ENCODE peak calls at places on chromosome 14, in eight cellular contexts. F is GM23338, R is LNCaP clone FGC, I is AG10803, J is BJ, P is NB4, A is astrocyte of the cerebellum, X is tibial artery. W is an unnamed sample.

GRCh38 chr14:72476657-72477499 is 417.0 kb downstream of the DPF3 start:
- DNase-seq in F (peak; percentile 11), R (peak; percentile 11), I (peak; percentile 79), J (peak; percentile 66), P (peak; percentile 86), A (peak; percentile 95), X (no peak), W (peak; percentile 31)

GRCh38 chr14:77589099-77589498 is 27.3 kb downstream of the SPTLC2 start:
- DNase-seq in F (no peak), R (no peak), I (no peak), J (no peak), P (peak; percentile 42), A (no peak), X (no peak), W (no peak)

GRCh38 chr14:70660967-70661871 is 19.5 kb downstream of the TTC9 start:
- DNase-seq in F (no peak), R (no peak), I (no peak), J (no peak), P (no peak), A (no peak), X (no peak), W (no peak)

GRCh38 chr14:77883479-77884238 is 83.8 kb downstream of the ADCK1 start:
- DNase-seq in F (no peak), R (no peak), I (no peak), J (no peak), P (peak; percentile 19), A (no peak), X (no peak), W (no peak)

GRCh38 chr14:78253986-78254385 is 83.8 kb downstream of the NRXN3 start:
- DNase-seq in F (no peak), R (no peak), I (peak; percentile 31), J (peak; percentile 3), P (peak; percentile 16), A (peak; percentile 84), X (no peak), W (peak; percentile 11)

GRCh38 chr14:87643005-87643404 is 350.0 kb downstream of the GALC start:
- DNase-seq in F (no peak), R (no peak), I (peak; percentile 4), J (no peak), P (no peak), A (no peak), X (no peak), W (no peak)

GRCh38 chr14:77869350-77869749 is 69.4 kb downstream of the ADCK1 start:
- DNase-seq in F (no peak), R (no peak), I (no peak), J (no peak), P (no peak), A (no peak), X (no peak), W (no peak)

GRCh38 chr14:71206123-71206522 is 298.9 kb downstream of the PCNX1 start:
- DNase-seq in F (no peak), R (no peak), I (no peak), J (no peak), P (no peak), A (no peak), X (no peak), W (no peak)

GRCh38 chr14:92704036-92704804 is 44.2 kb downstream of the LGMN start:
- DNase-seq in F (no peak), R (no peak), I (no peak), J (no peak), P (peak; percentile 66), A (no peak), X (peak; percentile 81), W (no peak)

GRCh38 chr14:52977798-52978197 is 26.9 kb upstream of the FERMT2 start:
- DNase-seq in F (no peak), R (no peak), I (no peak), J (no peak), P (no peak), A (no peak), X (no peak), W (no peak)

GRCh38 chr14:31297701-31298344 is 90.2 kb upstream of the HECTD1 start:
- DNase-seq in F (no peak), R (no peak), I (peak; percentile 3), J (no peak), P (no peak), A (no peak), X (no peak), W (peak; percentile 33)

GRCh38 chr14:101474563-101475467 is 86.5 kb upstream of the DIO3 start:
- DNase-seq in F (no peak), R (no peak), I (no peak), J (no peak), P (no peak), A (no peak), X (peak; percentile 54), W (no peak)

GRCh38 chr14:20477211-20477876 is 8.1 kb downstream of the PNP start:
- DNase-seq in F (no peak), R (no peak), I (no peak), J (no peak), P (peak; percentile 65), A (no peak), X (no peak), W (peak; percentile 51)

DNA sequence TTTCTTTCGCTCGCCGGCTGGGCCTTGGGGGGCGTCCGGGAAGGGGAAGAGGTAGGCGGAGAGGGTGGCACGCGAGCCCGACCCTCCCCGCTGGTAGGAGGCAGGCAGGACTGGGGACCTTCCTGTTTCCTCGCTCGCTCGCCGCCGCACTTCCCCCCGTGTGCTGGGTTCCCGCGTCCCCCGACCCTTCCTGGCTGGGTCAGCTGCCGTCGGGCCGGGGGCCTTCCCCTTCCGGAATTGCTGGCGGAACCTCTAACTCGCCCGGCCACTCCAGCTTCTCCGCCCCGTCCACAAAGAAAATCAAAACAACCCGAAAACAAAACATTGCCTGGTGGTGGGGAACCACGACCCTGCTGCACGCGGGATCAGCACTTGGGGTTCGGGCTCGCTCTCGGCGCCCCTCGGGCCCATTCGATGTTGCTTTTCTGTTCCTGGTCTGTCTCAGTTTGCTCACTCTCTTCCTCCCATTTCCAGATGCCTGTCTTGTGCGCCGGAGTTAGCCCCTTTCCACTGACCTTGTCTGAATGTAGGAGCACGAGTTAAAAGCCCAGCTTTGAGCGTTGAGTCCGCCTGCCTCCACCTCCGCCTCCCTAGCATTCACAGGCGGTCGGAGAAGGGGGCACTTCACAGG is 554 bp downstream of the PAPOLA start:
- DNase-seq in F (peak; percentile 79), R (no peak), I (peak; percentile 20), J (no peak), P (peak; percentile 85), A (no peak), X (peak; percentile 78), W (peak; percentile 33)
- H3K4me3 ChIP-seq in F (peak overlapping the region; percentile 93), R (peak overlapping the region; percentile 95), I (peak overlapping the region; percentile 94), J (peak overlapping the region; percentile 95), P (peak overlapping the region; percentile 96), A (peak overlapping the region; percentile 94), X (peak overlapping the region; percentile 100), W (peak overlapping the region; percentile 93)

GRCh38 chr14:85978851-85979250 is 448.9 kb downstream of the FLRT2 start:
- DNase-seq in F (no peak), R (peak; percentile 1), I (no peak), J (no peak), P (no peak), A (no peak), X (no peak), W (no peak)
- TF ChIP-seq CTCF in F (peak; percentile 12), R (peak; percentile 43), I (no peak), J (no peak), P (no peak), A (no peak), X (no peak), W (no peak)

GRCh38 chr14:69573205-69573840 is 1.3 kb downstream of the CCDC177 start:
- DNase-seq in F (peak; percentile 13), R (no peak), I (no peak), J (no peak), P (no peak), A (no peak), X (no peak), W (no peak)

GRCh38 chr14:69574954-69575295 is 254 bp upstream of the CCDC177 start:
- DNase-seq in F (no peak), R (no peak), I (no peak), J (no peak), P (no peak), A (no peak), X (no peak), W (no peak)

GRCh38 chr14:69573841-69574265 is 818 bp downstream of the CCDC177 start:
- DNase-seq in F (peak; percentile 61), R (no peak), I (no peak), J (no peak), P (peak; percentile 6), A (no peak), X (no peak), W (no peak)

GRCh38 chr14:69572634-69573135 is 2.0 kb downstream of the CCDC177 start:
- DNase-seq in F (peak; percentile 21), R (no peak), I (no peak), J (no peak), P (no peak), A (no peak), X (no peak), W (no peak)

DNA sequence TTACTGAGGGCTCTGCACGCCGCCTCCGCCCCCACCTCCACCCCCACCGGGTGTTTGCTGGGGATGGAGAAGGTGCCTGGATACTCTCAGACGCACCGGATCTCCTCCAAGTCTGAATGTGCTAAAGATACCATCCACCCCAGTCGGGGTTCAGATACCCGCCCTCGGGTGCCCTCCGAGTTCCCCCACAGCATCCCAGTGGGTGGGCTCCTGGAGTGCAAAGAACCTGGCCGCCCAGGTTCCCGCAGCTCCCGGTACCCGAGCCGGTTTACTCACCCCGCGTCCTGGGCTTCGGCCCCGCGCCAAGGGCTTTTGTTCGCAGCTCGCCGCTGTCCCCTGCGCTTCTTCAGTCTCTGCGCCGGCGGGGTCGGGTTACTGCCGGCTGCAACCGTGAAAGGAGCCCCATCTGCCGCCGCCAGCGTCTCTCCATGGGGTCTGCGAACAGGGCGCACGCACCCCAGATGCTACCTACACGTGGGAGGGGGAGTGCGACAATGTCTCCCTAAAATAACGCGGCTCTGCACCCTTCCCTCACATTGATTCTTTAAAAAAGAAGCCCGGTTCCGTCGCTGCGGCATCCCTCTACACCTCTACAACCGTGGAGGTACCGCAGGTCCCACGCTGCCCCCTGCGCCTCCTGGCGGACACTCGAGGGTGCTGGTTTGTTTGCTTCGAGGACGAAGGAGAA is at the start of gene CCDC177:
- DNase-seq in F (peak; percentile 89), R (no peak), I (peak; percentile 22), J (no peak), P (peak; percentile 57), A (no peak), X (no peak), W (peak; percentile 64)
- H3K4me3 ChIP-seq in F (peak within 1 kb of the TSS; percentile 58), R (peak within 1 kb of the TSS; percentile 39), I (no peak within 1 kb of the TSS), J (no peak within 1 kb of the TSS), P (no peak within 1 kb of the TSS), A (peak within 1 kb of the TSS; percentile 34), X (peak within 1 kb of the TSS; percentile 39), W (peak within 1 kb of the TSS; percentile 28)

DNA sequence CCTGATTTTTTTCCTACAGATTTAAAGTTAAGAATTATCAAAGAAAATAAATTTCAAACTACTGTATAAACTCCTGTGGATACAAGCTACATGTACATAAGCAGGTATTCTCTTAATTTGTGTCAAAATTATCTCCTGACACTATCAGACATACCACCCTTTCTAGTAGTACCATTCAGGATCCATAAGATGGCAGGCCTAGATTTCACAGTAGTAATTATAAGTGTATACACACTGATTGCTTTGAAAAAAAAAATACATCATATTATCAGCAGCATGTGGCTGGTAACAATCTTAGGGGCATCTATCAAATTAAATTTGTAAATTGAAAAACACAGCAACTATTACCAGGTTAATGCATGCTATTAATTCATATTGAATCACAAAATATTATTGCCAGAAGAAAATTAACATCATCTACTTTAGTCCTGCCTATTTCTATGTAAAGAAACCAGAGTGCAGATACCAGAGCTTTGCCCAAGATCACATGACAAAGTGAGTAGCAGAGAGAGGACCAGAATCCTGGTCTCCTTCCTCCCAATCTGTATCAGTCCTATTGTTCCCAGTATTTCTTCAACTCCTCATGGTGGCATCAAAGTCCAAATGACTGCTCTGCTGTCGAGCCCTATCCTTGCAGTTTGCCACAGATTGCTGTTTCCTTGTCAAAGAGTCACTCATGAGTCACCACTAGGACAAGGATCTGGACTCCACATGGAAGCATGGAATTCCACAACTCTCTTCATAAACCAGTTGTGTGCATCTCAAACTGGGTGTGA is 27.7 kb upstream of the CALM1 start:
- DNase-seq in F (no peak), R (no peak), I (peak; percentile 52), J (no peak), P (no peak), A (no peak), X (no peak), W (no peak)
- TF ChIP-seq CTCF in F (no peak), R (no peak), I (no peak), J (no peak), P (no peak), A (no peak), X (no peak), W (no peak)